ENCODE peak calls at places on chromosomes 12 and 14, in five cellular contexts. C is neural crest cell; U is heart left ventricle; J is CD8-positive, alpha-beta T cell; D is fibroblast of the aortic adventitia. L is an unnamed sample.

GRCh38 chr12:126831115-126831514 is 1435.9 kb upstream of the TMEM132C start:
- DNase-seq in C (no peak), U (no peak), J (no peak), D (no peak), L (no peak)

GRCh38 chr14:73125746-73126145 is 10.6 kb upstream of the PSEN1 start:
- DNase-seq in C (no peak), U (no peak), J (no peak), D (no peak), L (no peak)

GRCh38 chr14:58215191-58215914 is 15.4 kb downstream of the ACTR10 start:
- DNase-seq in C (no peak), U (no peak), J (no peak), D (no peak), L (no peak)

GRCh38 chr12:109739747-109740693 is 26.4 kb downstream of the FAM222A start:
- DNase-seq in C (no peak), U (peak), J (no peak), D (no peak), L (no peak)

GRCh38 chr12:58888131-58888783 is 32.0 kb downstream of the LRIG3 start:
- DNase-seq in C (no peak), U (peak), J (no peak), D (peak), L (no peak)

GRCh38 chr12:107864235-107864634 is 89.7 kb downstream of the ASCL4 start:
- DNase-seq in C (no peak), U (no peak), J (no peak), D (no peak), L (no peak)

GRCh38 chr12:1791104-1791927 is 29.0 kb upstream of the LRTM2 start:
- DNase-seq in C (no peak), U (peak), J (peak), D (peak), L (no peak)

GRCh38 chr12:83676896-83677295 is 990.2 kb downstream of the TMTC2 start:
- DNase-seq in C (no peak), U (no peak), J (no peak), D (no peak), L (no peak)

GRCh38 chr14:75655235-75655634 is 5.4 kb downstream of the ERG28 start:
- DNase-seq in C (no peak), U (no peak), J (no peak), D (no peak), L (no peak)

GRCh38 chr14:73231874-73232851 is 5.1 kb upstream of the PAPLN start:
- DNase-seq in C (no peak), U (no peak), J (no peak), D (no peak), L (no peak)

GRCh38 chr14:34646570-34647255 is 16.8 kb upstream of the SNX6 start:
- DNase-seq in C (no peak), U (no peak), J (no peak), D (no peak), L (no peak)

GRCh38 chr12:29088611-29089219 is 60.4 kb upstream of the FAR2 start:
- DNase-seq in C (no peak), U (no peak), J (no peak), D (peak), L (no peak)
- TF ChIP-seq CTCF in C (peak), U (no peak), J (peak), D (peak), L (peak)

GRCh38 chr12:111773801-111774551 is 7.2 kb downstream of the ALDH2 start:
- DNase-seq in C (no peak), U (peak), J (no peak), D (peak), L (no peak)
- TF ChIP-seq CTCF in C (no peak), U (no peak), J (no peak), D (no peak), L (no peak)

GRCh38 chr12:57846577-57847319 is at the start of gene CTDSP2:
- DNase-seq in C (peak), U (peak), J (peak), D (peak), L (peak)
- TF ChIP-seq CTCF in C (no peak), U (no peak), J (no peak), D (no peak), L (no peak)

GRCh38 chr12:82406651-82407050 is 48.3 kb downstream of the METTL25 start:
- DNase-seq in C (no peak), U (no peak), J (no peak), D (no peak), L (no peak)

GRCh38 chr12:82411561-82412230 is 53.4 kb downstream of the METTL25 start:
- DNase-seq in C (no peak), U (no peak), J (no peak), D (no peak), L (no peak)

GRCh38 chr12:82412246-82412645 is 53.9 kb downstream of the METTL25 start:
- DNase-seq in C (no peak), U (no peak), J (no peak), D (no peak), L (no peak)

DNA sequence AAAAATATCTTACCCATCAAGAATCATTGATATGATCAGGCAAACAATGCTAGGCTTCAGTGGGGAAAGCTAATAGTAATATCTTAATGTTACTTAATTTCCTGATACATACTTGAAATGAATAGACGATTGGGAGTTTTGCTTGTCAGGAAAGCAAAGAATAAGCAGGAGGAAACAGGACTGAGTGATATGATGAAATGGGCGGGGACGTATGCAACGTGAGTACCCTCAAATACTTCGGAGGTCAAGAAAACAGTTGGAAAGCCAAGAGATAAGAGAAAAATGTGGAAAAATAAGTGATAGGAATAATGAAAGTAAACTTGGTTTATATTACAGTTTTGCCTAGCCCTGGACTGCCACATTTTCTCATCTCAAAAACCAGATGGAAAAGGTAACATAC is 49.2 kb downstream of the METTL25 start:
- DNase-seq in C (no peak), U (no peak), J (no peak), D (peak), L (no peak)
- TF ChIP-seq CTCF in C (no peak), U (no peak), J (no peak), D (no peak), L (no peak)

GRCh38 chr12:47801904-47802246 is 17.8 kb downstream of the HDAC7 start:
- DNase-seq in C (no peak), U (no peak), J (no peak), D (no peak), L (no peak)
- TF ChIP-seq CTCF in C (no peak), U (no peak), J (no peak), D (no peak), L (no peak)

GRCh38 chr12:23361971-23362370 is 587.5 kb downstream of the SOX5 start:
- DNase-seq in C (no peak), U (no peak), J (no peak), D (no peak), L (no peak)
- TF ChIP-seq CTCF in C (peak), U (no peak), J (no peak), D (no peak), L (peak)

GRCh38 chr12:65881965-65882413 is 57.7 kb downstream of the HMGA2 start:
- DNase-seq in C (no peak), U (peak), J (no peak), D (peak), L (no peak)
- TF ChIP-seq CTCF in C (peak), U (no peak), J (no peak), D (peak), L (peak)

DNA sequence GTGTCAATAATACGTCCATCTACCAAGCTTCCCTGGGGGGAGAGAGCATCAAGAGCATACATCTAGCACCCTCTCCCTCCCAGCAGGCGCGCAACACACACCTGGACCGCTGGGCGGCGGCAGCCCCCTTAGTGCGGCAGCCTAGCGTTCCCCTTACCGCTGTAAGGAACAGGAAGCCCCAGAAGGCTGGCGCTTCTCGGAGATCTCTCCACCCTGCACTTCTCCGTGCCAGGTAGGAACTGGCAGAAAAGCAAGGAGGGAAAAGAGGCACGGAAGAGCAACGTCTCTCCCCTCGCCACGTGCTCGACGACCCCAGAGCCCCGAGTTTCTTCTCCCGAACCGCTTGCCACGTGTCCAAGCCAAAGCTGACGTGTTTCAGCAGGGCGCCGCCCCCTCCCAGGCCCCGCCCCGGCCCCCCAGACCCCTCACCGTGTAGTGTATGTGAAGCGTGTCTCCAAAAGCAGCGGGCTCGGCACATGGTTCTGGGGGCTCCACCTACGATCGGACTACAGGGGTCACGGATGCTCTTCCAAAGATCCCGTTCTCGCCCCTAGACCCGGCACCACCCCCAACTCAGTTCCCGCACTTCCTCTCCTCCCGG is 575 bp downstream of the FKBP11 start:
- DNase-seq in C (peak), U (peak), J (peak), D (peak), L (peak)
- TF ChIP-seq CTCF in C (peak), U (no peak), J (peak), D (peak), L (peak)

GRCh38 chr12:95959107-95959506 is 16.0 kb downstream of the AMDHD1 start:
- DNase-seq in C (no peak), U (no peak), J (no peak), D (peak), L (no peak)
- TF ChIP-seq CTCF in C (no peak), U (no peak), J (no peak), D (no peak), L (peak)

GRCh38 chr14:22381751-22382150 is 207.3 kb downstream of the DAD1 start:
- DNase-seq in C (no peak), U (no peak), J (no peak), D (no peak), L (no peak)

GRCh38 chr14:22380511-22381455 is 208.2 kb downstream of the DAD1 start:
- DNase-seq in C (no peak), U (no peak), J (no peak), D (peak), L (no peak)

GRCh38 chr14:22375321-22375930 is 213.6 kb downstream of the DAD1 start:
- DNase-seq in C (peak), U (no peak), J (no peak), D (peak), L (no peak)

GRCh38 chr14:22379727-22380126 is 209.3 kb downstream of the DAD1 start:
- DNase-seq in C (no peak), U (no peak), J (no peak), D (peak), L (no peak)

DNA sequence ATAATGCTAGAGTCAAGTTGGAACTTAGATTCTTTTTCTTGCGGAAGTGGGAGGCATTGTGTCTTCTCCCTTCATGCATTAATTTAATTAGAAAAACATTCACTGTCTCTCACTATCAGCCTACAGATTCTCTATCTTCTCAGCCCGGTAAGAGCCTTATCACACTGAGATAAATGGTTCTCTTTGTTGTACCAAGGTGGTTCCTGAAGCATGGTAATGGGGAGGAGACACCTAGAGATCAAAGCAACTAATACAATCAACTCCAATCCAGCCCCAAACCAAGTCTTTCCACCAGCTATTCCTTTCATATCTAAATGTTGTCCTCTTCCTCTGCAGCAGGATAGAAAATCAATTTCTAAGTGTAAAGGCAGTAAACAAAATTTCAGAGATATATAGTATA is 210.8 kb downstream of the DAD1 start:
- DNase-seq in C (no peak), U (no peak), J (no peak), D (no peak), L (no peak)
- TF ChIP-seq CTCF in C (no peak), U (no peak), J (no peak), D (no peak), L (no peak)